ENCODE peak calls at places on chromosomes 7 and 10, in ten cellular contexts. X is pancreas; R is astrocyte; U is adrenal gland; L is transverse colon; Y is heart left ventricle; I is OCI-LY7; M is CD4-positive, alpha-beta memory T cell; W is body of pancreas; D is fibroblast of lung. F is an unnamed sample.

GRCh38 chr10:394061-394438 is 258.8 kb downstream of the ZMYND11 start:
- DNase-seq in X (no peak), R (no peak), U (no peak), L (no peak), Y (no peak), I (no peak), M (no peak), W (no peak), D (no peak), F (no peak)

GRCh38 chr10:132098539-132099421 is 33.0 kb downstream of the JAKMIP3 start:
- DNase-seq in X (no peak), R (no peak), U (no peak), L (no peak), Y (no peak), I (no peak), M (no peak), W (no peak), D (no peak), F (no peak)

GRCh38 chr7:116597384-116597783 is 72.5 kb downstream of the CAV1 start:
- DNase-seq in X (no peak), R (no peak), U (no peak), L (no peak), Y (no peak), I (no peak), M (no peak), W (no peak), D (no peak), F (no peak)

GRCh38 chr10:52965938-52966401 is 193.4 kb upstream of the MBL2 start:
- DNase-seq in X (no peak), R (no peak), U (no peak), L (no peak), Y (no peak), I (peak; percentile 88), M (no peak), W (no peak), D (no peak), F (no peak)

GRCh38 chr10:19592276-19592675 is 224.0 kb upstream of the PLXDC2 start:
- DNase-seq in X (no peak), R (peak; percentile 32), U (peak; percentile 42), L (no peak), Y (no peak), I (no peak), M (no peak), W (no peak), D (peak; percentile 56), F (no peak)

GRCh38 chr10:28087675-28088351 is 88.9 kb upstream of the ODAD2 start:
- DNase-seq in X (no peak), R (peak; percentile 67), U (no peak), L (no peak), Y (no peak), I (no peak), M (no peak), W (no peak), D (peak; percentile 72), F (no peak)

GRCh38 chr7:131106681-131107342 is 220.9 kb upstream of the MKLN1 start:
- DNase-seq in X (peak; percentile 66), R (no peak), U (peak; percentile 57), L (peak; percentile 66), Y (peak; percentile 68), I (peak; percentile 42), M (peak; percentile 87), W (peak; percentile 59), D (peak; percentile 4), F (peak; percentile 57)

GRCh38 chr10:88150338-88150737 is 286.9 kb downstream of the PTEN start:
- DNase-seq in X (no peak), R (peak; percentile 79), U (peak; percentile 38), L (no peak), Y (no peak), I (no peak), M (no peak), W (no peak), D (peak; percentile 84), F (no peak)

GRCh38 chr7:24709585-24710360 is 47.5 kb downstream of the GSDME start:
- DNase-seq in X (no peak), R (no peak), U (no peak), L (no peak), Y (no peak), I (no peak), M (no peak), W (no peak), D (no peak), F (no peak)

GRCh38 chr10:71978988-71979691 is 14.9 kb downstream of the CHST3 start:
- DNase-seq in X (no peak), R (no peak), U (no peak), L (no peak), Y (no peak), I (no peak), M (no peak), W (no peak), D (no peak), F (no peak)
- H3K4me1 ChIP-seq in X (no peaks in the 10 kb centered on the region), R (peaks cover 67% of the 10 kb centered on the region), U (peaks cover 76% of the 10 kb centered on the region), L (peaks cover 34% of the 10 kb centered on the region), Y (peaks cover 22% of the 10 kb centered on the region), I (no peaks in the 10 kb centered on the region), M (no peaks in the 10 kb centered on the region), W (peaks cover 93% of the 10 kb centered on the region), D (peaks cover 57% of the 10 kb centered on the region), F (peaks cover 60% of the 10 kb centered on the region)

DNA sequence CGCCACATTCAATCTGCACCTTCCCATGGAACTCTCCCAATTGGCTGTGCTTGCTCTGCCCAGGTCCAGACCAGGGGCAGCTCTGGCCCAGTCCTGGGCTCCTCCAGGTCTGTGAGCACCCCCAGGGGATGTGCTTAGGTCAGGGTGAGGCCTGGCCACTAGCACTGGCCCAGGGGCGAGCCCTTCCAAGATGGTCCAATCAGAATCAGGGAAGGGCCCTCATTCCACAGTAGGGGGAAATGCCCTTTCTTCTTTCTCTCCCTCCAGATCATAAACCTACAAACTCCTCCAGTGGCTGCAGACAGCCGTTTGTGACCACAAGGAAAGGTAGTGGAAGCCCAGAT is 157.0 kb downstream of the PRKAG2 start:
- DNase-seq in X (no peak), R (no peak), U (no peak), L (no peak), Y (no peak), I (no peak), M (no peak), W (no peak), D (no peak), F (no peak)
- H3K27ac ChIP-seq in X (no peak overlapping the region), R (no peak overlapping the region), U (no peak overlapping the region), L (no peak overlapping the region), Y (peak overlapping the region; percentile 49), I (no peak overlapping the region), M (no peak overlapping the region), W (no peak overlapping the region), D (no peak overlapping the region), F (no peak overlapping the region)

GRCh38 chr10:102113956-102114857 is 6.0 kb downstream of the LDB1 start:
- DNase-seq in X (no peak), R (no peak), U (no peak), L (peak; percentile 29), Y (no peak), I (no peak), M (peak; percentile 47), W (no peak), D (peak; percentile 27), F (peak; percentile 88)

GRCh38 chr10:102114861-102115618 is 5.1 kb downstream of the LDB1 start:
- DNase-seq in X (peak; percentile 89), R (peak; percentile 44), U (peak; percentile 90), L (peak; percentile 94), Y (peak; percentile 93), I (peak; percentile 87), M (peak; percentile 86), W (peak; percentile 86), D (peak; percentile 70), F (peak; percentile 99)

GRCh38 chr10:102112210-102112817 is 7.9 kb downstream of the LDB1 start:
- DNase-seq in X (no peak), R (no peak), U (no peak), L (no peak), Y (no peak), I (no peak), M (no peak), W (no peak), D (no peak), F (no peak)

GRCh38 chr10:102111276-102111675 is 8.9 kb downstream of the LDB1 start:
- DNase-seq in X (no peak), R (no peak), U (no peak), L (no peak), Y (no peak), I (no peak), M (no peak), W (no peak), D (no peak), F (no peak)

DNA sequence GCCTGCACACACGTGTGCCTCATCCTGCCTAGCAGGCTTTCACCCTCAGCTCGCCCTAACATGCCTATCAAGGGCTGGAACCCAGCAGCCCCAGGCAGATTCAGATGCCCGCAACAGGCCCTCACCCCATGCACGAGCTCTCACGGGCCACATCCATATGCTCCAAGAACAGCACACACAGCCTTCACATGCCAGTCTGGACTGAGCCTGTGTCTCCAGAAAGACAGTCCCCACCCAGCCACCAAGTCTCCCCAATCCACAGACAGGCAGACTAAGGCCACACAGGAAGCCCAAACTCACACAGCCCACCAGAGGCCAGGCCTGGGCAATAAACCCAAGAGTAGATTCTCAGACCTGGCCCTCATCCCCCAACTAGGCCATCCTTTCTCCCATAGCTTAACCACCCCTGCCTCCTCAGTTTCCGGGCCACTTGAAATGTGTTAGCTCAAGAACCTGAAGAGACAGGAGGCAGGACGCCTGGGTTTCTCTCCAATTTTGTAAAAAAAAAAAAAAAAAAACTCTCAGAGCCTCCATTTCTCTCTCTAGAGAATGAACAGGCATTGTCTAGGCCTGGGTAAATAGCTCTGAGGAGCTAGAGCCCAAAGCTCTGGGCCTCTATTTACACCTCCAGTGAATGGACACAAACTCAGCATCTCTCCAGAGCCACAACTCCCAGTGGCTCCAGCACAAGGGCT is 6.8 kb downstream of the LDB1 start:
- DNase-seq in X (no peak), R (no peak), U (no peak), L (no peak), Y (no peak), I (no peak), M (no peak), W (no peak), D (no peak), F (no peak)
- H3K4me1 ChIP-seq in X (peaks cover 15% of the 10 kb centered on the region), R (peaks cover 43% of the 10 kb centered on the region), U (peaks cover 45% of the 10 kb centered on the region), L (peaks cover 38% of the 10 kb centered on the region), Y (peaks cover 4% of the 10 kb centered on the region), I (peaks cover 56% of the 10 kb centered on the region), M (peaks cover 60% of the 10 kb centered on the region), W (peaks cover 54% of the 10 kb centered on the region), D (peaks cover 34% of the 10 kb centered on the region), F (peaks cover 50% of the 10 kb centered on the region)

GRCh38 chr10:68235111-68235510 is 3.2 kb upstream of the ATOH7 start:
- DNase-seq in X (no peak), R (no peak), U (no peak), L (no peak), Y (no peak), I (no peak), M (no peak), W (no peak), D (no peak), F (no peak)

GRCh38 chr10:68231106-68231901 is 609 bp downstream of the ATOH7 start:
- DNase-seq in X (peak; percentile 63), R (peak; percentile 64), U (peak; percentile 47), L (peak; percentile 67), Y (peak; percentile 56), I (peak; percentile 78), M (no peak), W (peak; percentile 62), D (peak; percentile 76), F (peak; percentile 88)

GRCh38 chr10:68230268-68230667 is 1.6 kb downstream of the ATOH7 start:
- DNase-seq in X (no peak), R (no peak), U (no peak), L (no peak), Y (no peak), I (no peak), M (no peak), W (no peak), D (no peak), F (no peak)

GRCh38 chr10:68233045-68233444 is 1.1 kb upstream of the ATOH7 start:
- DNase-seq in X (no peak), R (no peak), U (no peak), L (no peak), Y (no peak), I (no peak), M (no peak), W (no peak), D (no peak), F (no peak)

GRCh38 chr10:68231916-68232315 is at the start of gene ATOH7:
- DNase-seq in X (no peak), R (no peak), U (no peak), L (peak; percentile 8), Y (no peak), I (no peak), M (no peak), W (no peak), D (no peak), F (no peak)
- H3K27ac ChIP-seq in X (peak within 1 kb of the TSS; percentile 74), R (no peak within 1 kb of the TSS), U (no peak within 1 kb of the TSS), L (peak within 1 kb of the TSS; percentile 78), Y (no peak within 1 kb of the TSS), I (no peak within 1 kb of the TSS), M (no peak within 1 kb of the TSS), W (peak within 1 kb of the TSS; percentile 76), D (peak within 1 kb of the TSS; percentile 32), F (no peak within 1 kb of the TSS)